ENCODE peak calls at places on chromosomes 11 and 22, in six cellular contexts. E is sigmoid colon, K is type B pancreatic cell, S is transverse colon, W is right cardiac atrium, P is AG10803. I is an unnamed sample.

GRCh38 chr11:121863126-121863525 is 252.9 kb downstream of the BLID start:
- DNase-seq in P (no peak), K (no peak), E (no peak), S (no peak), W (no peak), I (no peak)

GRCh38 chr11:64469288-64469687 is 110.3 kb downstream of the RPS6KA4 start:
- DNase-seq in E (peak), W (no peak), S (no peak), P (no peak), K (no peak), I (no peak)

GRCh38 chr11:117610901-117611300 is 186.1 kb downstream of the DSCAML1 start:
- DNase-seq in E (peak), W (no peak), P (no peak), S (no peak), K (no peak), I (no peak)

GRCh38 chr11:78239781-78240180 is 51.1 kb downstream of the USP35 start:
- DNase-seq in S (no peak), P (peak), W (no peak), K (no peak), E (no peak), I (no peak)

GRCh38 chr11:12066056-12066798 is 44.2 kb upstream of the MICAL2 start:
- DNase-seq in S (peak), W (no peak), P (peak), K (no peak), E (peak), I (peak)

GRCh38 chr11:20873054-20873453 is 203.7 kb downstream of the NELL1 start:
- DNase-seq in W (no peak), S (no peak), E (no peak), K (no peak), P (no peak), I (no peak)

GRCh38 chr22:30855677-30856518 is 112.7 kb downstream of the MORC2 start:
- DNase-seq in P (no peak), E (no peak), S (no peak), W (no peak), K (peak), I (peak)

GRCh38 chr11:131094828-131095227 is 178.5 kb upstream of the SNX19 start:
- DNase-seq in S (no peak), E (no peak), W (no peak), P (no peak), K (no peak), I (no peak)

GRCh38 chr11:58807358-58807757 is 37.1 kb downstream of the GLYATL2 start:
- DNase-seq in P (no peak), K (no peak), W (no peak), S (no peak), E (no peak), I (no peak)

GRCh38 chr22:34845391-34845790 is 220.6 kb upstream of the ISX start:
- DNase-seq in P (no peak), W (no peak), S (no peak), E (no peak), K (no peak), I (no peak)

GRCh38 chr22:49789289-49790141 is 38.2 kb downstream of the BRD1 start:
- DNase-seq in S (peak), W (peak), K (peak), P (peak), E (no peak), I (no peak)

GRCh38 chr11:104873252-104873651 is 25.0 kb downstream of the CASP12 start:
- DNase-seq in S (no peak), K (no peak), E (no peak), W (no peak), P (no peak), I (no peak)

GRCh38 chr11:131877246-131877645 is 506.8 kb downstream of the NTM start:
- DNase-seq in S (no peak), E (no peak), W (no peak), P (no peak), K (no peak), I (no peak)

GRCh38 chr22:19870153-19871022 is 15.7 kb upstream of the GNB1L start:
- DNase-seq in E (peak), W (peak), S (no peak), P (no peak), K (peak), I (peak)

GRCh38 chr11:17153759-17154158 is 54.0 kb downstream of the PIK3C2A start:
- DNase-seq in P (no peak), W (no peak), E (no peak), K (no peak), S (no peak), I (no peak)

GRCh38 chr11:68312117-68312779 is at the start of gene LRP5:
- DNase-seq in S (peak), E (peak), P (no peak), W (peak), K (no peak), I (no peak)

GRCh38 chr11:94295534-94295933 is 8.8 kb upstream of the IZUMO1R start:
- DNase-seq in S (no peak), K (no peak), E (no peak), W (no peak), P (no peak), I (no peak)

GRCh38 chr22:32042924-32043323 is at the start of gene SLC5A1:
- DNase-seq in E (no peak), P (no peak), W (no peak), K (no peak), S (peak), I (peak)

GRCh38 chr11:69700278-69701140 is 3.3 kb downstream of the FGF19 start:
- DNase-seq in E (peak), P (peak), S (no peak), K (no peak), W (peak), I (no peak)

GRCh38 chr11:102293873-102294601 is 23.2 kb upstream of the BIRC3 start:
- DNase-seq in S (no peak), K (no peak), P (peak), E (no peak), W (no peak), I (no peak)

GRCh38 chr11:117045196-117045595 is 53.0 kb downstream of the SIK3 start:
- DNase-seq in S (peak), P (peak), K (no peak), E (no peak), W (no peak), I (no peak)

GRCh38 chr22:27982630-27983180 is 63.6 kb upstream of the PITPNB start:
- DNase-seq in W (no peak), S (no peak), E (no peak), P (no peak), K (no peak), I (peak)

GRCh38 chr22:17366830-17367229 is 2.4 kb upstream of the CECR2 start:
- DNase-seq in K (no peak), W (peak), P (no peak), S (peak), E (peak), I (no peak)

GRCh38 chr22:46761539-46762237 is 762 bp upstream of the TBC1D22A start:
- DNase-seq in S (no peak), W (no peak), E (no peak), P (no peak), K (no peak), I (no peak)

GRCh38 chr11:29019960-29020683 is 911.9 kb downstream of the METTL15 start:
- DNase-seq in E (no peak), K (no peak), P (peak), S (no peak), W (no peak), I (no peak)